ENCODE peak calls at places on chromosomes 2 and 18, in eight cellular contexts. V, Y, I, T, E, P, X and C are unnamed samples. For H3K4me1, the result is how much of the 10 kb centered on the place peaks cover.

GRCh38 chr2:95356821-95357700 is 45.4 kb upstream of the FAHD2A start:
- DNase-seq in V (no peak), Y (no peak), I (no peak), T (no peak), E (no peak), P (no peak), X (peak), C (no peak)

GRCh38 chr2:3611611-3612010 is 16.7 kb downstream of the COLEC11 start:
- DNase-seq in V (no peak), Y (no peak), I (no peak), T (no peak), E (no peak), P (no peak), X (peak), C (no peak)

GRCh38 chr2:202633470-202633869 is 1.3 kb upstream of the FAM117B start:
- DNase-seq in V (no peak), Y (no peak), I (no peak), T (no peak), E (no peak), P (no peak), X (no peak), C (no peak)

GRCh38 chr2:152421521-152422367 is 86.8 kb downstream of the FMNL2 start:
- DNase-seq in V (peak), Y (peak), I (no peak), T (no peak), E (no peak), P (peak), X (no peak), C (peak)

GRCh38 chr2:99878951-99879350 is 263.4 kb downstream of the AFF3 start:
- DNase-seq in V (no peak), Y (no peak), I (no peak), T (no peak), E (no peak), P (no peak), X (no peak), C (no peak)

GRCh38 chr18:3466872-3467271 is 16.9 kb downstream of the TGIF1 start:
- DNase-seq in V (peak), Y (no peak), I (no peak), T (no peak), E (no peak), P (no peak), X (no peak), C (peak)

GRCh38 chr2:128456281-128456680 is 137.6 kb upstream of the HS6ST1 start:
- DNase-seq in V (no peak), Y (no peak), I (no peak), T (no peak), E (no peak), P (no peak), X (peak), C (no peak)

GRCh38 chr2:105580870-105581567 is 163.7 kb upstream of the NCK2 start:
- DNase-seq in V (no peak), Y (no peak), I (no peak), T (no peak), E (no peak), P (no peak), X (no peak), C (no peak)

GRCh38 chr2:189142893-189143759 is 36.4 kb downstream of the COL5A2 start:
- DNase-seq in V (peak), Y (no peak), I (peak), T (no peak), E (peak), P (no peak), X (no peak), C (peak)
- H3K27ac ChIP-seq in V (no peak), Y (no peak), I (no peak), T (no peak), E (no peak), P (no peak), X (no peak), C (no peak)

DNA sequence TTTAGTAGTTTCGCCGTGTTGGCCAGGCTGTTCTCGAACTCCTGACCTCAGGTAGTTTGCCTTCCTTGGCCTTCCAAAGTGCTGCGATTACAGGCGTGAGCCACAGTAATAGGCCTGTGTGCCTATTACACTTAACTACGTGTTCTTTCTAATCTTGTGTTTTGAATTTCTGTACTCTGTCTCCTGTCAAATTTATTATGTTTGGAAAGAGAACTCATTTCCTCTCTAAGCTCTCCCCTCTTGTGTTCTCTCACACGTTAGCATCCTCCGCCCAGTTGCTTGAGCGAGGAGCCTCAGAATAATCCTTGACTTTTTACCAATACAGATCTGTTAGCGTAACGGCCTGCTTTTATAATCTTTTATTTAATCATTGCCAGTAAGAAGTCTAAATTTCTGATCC is 3.7 kb downstream of the ATG16L1 start:
- DNase-seq in V (no peak), Y (no peak), I (no peak), T (no peak), E (no peak), P (no peak), X (no peak), C (no peak)
- H3K4me3 ChIP-seq in V (no peak), Y (no peak), I (no peak), T (no peak), E (no peak), P (no peak), X (no peak), C (no peak)

GRCh38 chr2:69973335-69973735 is 11.9 kb upstream of the ASPRV1 start:
- DNase-seq in V (no peak), Y (no peak), I (no peak), T (no peak), E (no peak), P (no peak), X (no peak), C (peak)

GRCh38 chr2:69978157-69978904 is 16.9 kb upstream of the ASPRV1 start:
- DNase-seq in V (peak), Y (no peak), I (no peak), T (no peak), E (no peak), P (no peak), X (no peak), C (no peak)

GRCh38 chr2:69975853-69976462 is 14.5 kb upstream of the ASPRV1 start:
- DNase-seq in V (no peak), Y (no peak), I (no peak), T (no peak), E (no peak), P (no peak), X (peak), C (peak)

GRCh38 chr2:69977208-69977607 is 15.8 kb upstream of the ASPRV1 start:
- DNase-seq in V (no peak), Y (no peak), I (no peak), T (no peak), E (no peak), P (no peak), X (no peak), C (no peak)

GRCh38 chr2:69975136-69975852 is 13.9 kb upstream of the ASPRV1 start:
- DNase-seq in V (no peak), Y (no peak), I (no peak), T (no peak), E (no peak), P (no peak), X (no peak), C (no peak)
- H3K4me1 ChIP-seq in V (under half), Y (under half), I (under half), T (under half), E (under half), P (under half), X (under half), C (under half)

DNA sequence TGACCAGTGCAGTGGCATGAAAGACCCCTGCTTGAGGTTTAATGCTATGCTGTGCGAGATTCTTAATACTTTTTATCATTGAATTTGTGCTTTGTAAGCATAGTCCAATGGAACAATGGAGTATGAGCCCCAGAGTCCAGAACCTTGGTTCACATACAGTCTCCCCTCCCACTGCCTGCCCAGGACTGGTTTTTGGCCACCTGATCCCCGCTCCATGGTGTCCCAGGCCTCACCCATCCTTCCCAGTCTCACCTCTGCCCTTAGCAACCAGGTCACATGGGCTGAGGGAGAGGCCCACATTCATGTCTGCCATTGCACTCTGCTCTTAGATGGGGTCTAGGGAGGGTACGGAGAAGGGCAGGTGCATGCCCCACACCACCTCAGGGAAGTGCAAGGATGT is 6.3 kb downstream of the PDE11A start:
- DNase-seq in V (no peak), Y (no peak), I (no peak), T (no peak), E (no peak), P (no peak), X (no peak), C (no peak)
- H3K27ac ChIP-seq in V (no peak), Y (no peak), I (no peak), T (no peak), E (no peak), P (no peak), X (no peak), C (no peak)